ENCODE peak calls at places on chromosomes 6 and 20, in seven cellular contexts. B is right cardiac atrium, F is IMR-90, C is right lobe of liver, G is esophagus muscularis mucosa, M is right atrium auricular region, T is DND-41. V is an unnamed sample.

GRCh38 chr6:145055567-145055966 is 679.8 kb downstream of the EPM2A start:
- DNase-seq in B (no peak), F (no peak), C (no peak), G (no peak), M (no peak), T (no peak), V (no peak)

GRCh38 chr6:118708736-118709135 is 57.3 kb upstream of the CEP85L start:
- DNase-seq in B (no peak), F (peak; percentile 66), C (no peak), G (no peak), M (no peak), T (no peak), V (no peak)

GRCh38 chr6:70210462-70210861 is 92.4 kb downstream of the COL9A1 start:
- DNase-seq in B (no peak), F (no peak), C (no peak), G (no peak), M (no peak), T (no peak), V (no peak)

GRCh38 chr6:111614833-111615582 is 9.3 kb upstream of the TRAF3IP2 start:
- DNase-seq in B (no peak), F (no peak), C (no peak), G (no peak), M (no peak), T (no peak), V (no peak)

GRCh38 chr20:45069261-45069660 is 31.7 kb downstream of the KCNS1 start:
- DNase-seq in B (no peak), F (no peak), C (no peak), G (no peak), M (no peak), T (no peak), V (no peak)

GRCh38 chr6:47650553-47651432 is 47.6 kb upstream of the ADGRF4 start:
- DNase-seq in B (no peak), F (no peak), C (no peak), G (no peak), M (no peak), T (no peak), V (no peak)

GRCh38 chr20:19713851-19714716 is 44.0 kb upstream of the RIN2 start:
- DNase-seq in B (no peak), F (no peak), C (no peak), G (no peak), M (no peak), T (no peak), V (no peak)

GRCh38 chr6:76644231-76644630 is 571.8 kb upstream of the IMPG1 start:
- DNase-seq in B (no peak), F (no peak), C (no peak), G (no peak), M (no peak), T (no peak), V (no peak)

GRCh38 chr6:52390361-52390727 is 28.4 kb downstream of the PAQR8 start:
- DNase-seq in B (no peak), F (peak; percentile 73), C (no peak), G (no peak), M (no peak), T (peak; percentile 74), V (no peak)

GRCh38 chr20:63095718-63096654 is 89.2 kb upstream of the BHLHE23 start:
- DNase-seq in B (peak; percentile 4), F (no peak), C (peak; percentile 17), G (no peak), M (no peak), T (no peak), V (no peak)

GRCh38 chr6:36649721-36650484 is 28.6 kb upstream of the CDKN1A start:
- DNase-seq in B (no peak), F (no peak), C (no peak), G (no peak), M (no peak), T (no peak), V (no peak)

GRCh38 chr6:136952714-136953260 is 30.7 kb downstream of the SLC35D3 start:
- DNase-seq in B (no peak), F (no peak), C (no peak), G (no peak), M (no peak), T (peak; percentile 13), V (no peak)

GRCh38 chr6:64486952-64487351 is 851.4 kb downstream of the PHF3 start:
- DNase-seq in B (no peak), F (no peak), C (no peak), G (no peak), M (no peak), T (no peak), V (no peak)

GRCh38 chr6:71406871-71407860 is 118.6 kb downstream of the OGFRL1 start:
- DNase-seq in B (no peak), F (no peak), C (no peak), G (no peak), M (no peak), T (no peak), V (no peak)
- H3K4me1 ChIP-seq in B (peaks cover 8% of the 10 kb centered on the region), F (peaks cover 16% of the 10 kb centered on the region), C (peaks cover 22% of the 10 kb centered on the region), G (peaks cover 64% of the 10 kb centered on the region), M (no peaks in the 10 kb centered on the region), T (no peaks in the 10 kb centered on the region), V (no peaks in the 10 kb centered on the region)

GRCh38 chr6:21804941-21805610 is 211.5 kb downstream of the SOX4 start:
- DNase-seq in B (no peak), F (peak; percentile 55), C (no peak), G (no peak), M (no peak), T (no peak), V (no peak)

GRCh38 chr6:21811484-21811883 is 217.9 kb downstream of the SOX4 start:
- DNase-seq in B (no peak), F (no peak), C (no peak), G (no peak), M (no peak), T (no peak), V (no peak)

GRCh38 chr6:21808551-21809181 is 215.1 kb downstream of the SOX4 start:
- DNase-seq in B (peak; percentile 29), F (no peak), C (no peak), G (no peak), M (no peak), T (no peak), V (no peak)

GRCh38 chr6:21807299-21807698 is 213.7 kb downstream of the SOX4 start:
- DNase-seq in B (no peak), F (no peak), C (no peak), G (no peak), M (no peak), T (peak; percentile 18), V (no peak)

GRCh38 chr6:21808045-21808470 is 214.5 kb downstream of the SOX4 start:
- DNase-seq in B (peak; percentile 40), F (peak; percentile 78), C (no peak), G (no peak), M (peak; percentile 65), T (peak; percentile 50), V (no peak)
- H3K27ac ChIP-seq in B (peak overlapping the region; percentile 32), F (peak overlapping the region; percentile 57), C (no peak overlapping the region), G (peak overlapping the region; percentile 45), M (peak overlapping the region; percentile 57), T (peak overlapping the region; percentile 77), V (peak overlapping the region; percentile 63)

GRCh38 chr20:59154317-59155013 is 9.2 kb upstream of the ZNF831 start:
- DNase-seq in B (no peak), F (no peak), C (no peak), G (no peak), M (no peak), T (no peak), V (peak; percentile 81)

GRCh38 chr20:59159091-59159821 is 4.4 kb upstream of the ZNF831 start:
- DNase-seq in B (no peak), F (no peak), C (no peak), G (no peak), M (no peak), T (no peak), V (peak; percentile 72)

GRCh38 chr20:59158673-59159072 is 4.9 kb upstream of the ZNF831 start:
- DNase-seq in B (no peak), F (no peak), C (no peak), G (no peak), M (peak; percentile 18), T (no peak), V (peak; percentile 61)

GRCh38 chr20:59157961-59158541 is 5.6 kb upstream of the ZNF831 start:
- DNase-seq in B (no peak), F (no peak), C (no peak), G (no peak), M (peak; percentile 56), T (no peak), V (no peak)

GRCh38 chr20:59157064-59157463 is 6.6 kb upstream of the ZNF831 start:
- DNase-seq in B (no peak), F (no peak), C (no peak), G (no peak), M (no peak), T (no peak), V (no peak)
- H3K4me1 ChIP-seq in B (peaks cover 8% of the 10 kb centered on the region), F (no peaks in the 10 kb centered on the region), C (no peaks in the 10 kb centered on the region), G (peaks cover 5% of the 10 kb centered on the region), M (no peaks in the 10 kb centered on the region), T (no peaks in the 10 kb centered on the region), V (peaks cover 39% of the 10 kb centered on the region)

DNA sequence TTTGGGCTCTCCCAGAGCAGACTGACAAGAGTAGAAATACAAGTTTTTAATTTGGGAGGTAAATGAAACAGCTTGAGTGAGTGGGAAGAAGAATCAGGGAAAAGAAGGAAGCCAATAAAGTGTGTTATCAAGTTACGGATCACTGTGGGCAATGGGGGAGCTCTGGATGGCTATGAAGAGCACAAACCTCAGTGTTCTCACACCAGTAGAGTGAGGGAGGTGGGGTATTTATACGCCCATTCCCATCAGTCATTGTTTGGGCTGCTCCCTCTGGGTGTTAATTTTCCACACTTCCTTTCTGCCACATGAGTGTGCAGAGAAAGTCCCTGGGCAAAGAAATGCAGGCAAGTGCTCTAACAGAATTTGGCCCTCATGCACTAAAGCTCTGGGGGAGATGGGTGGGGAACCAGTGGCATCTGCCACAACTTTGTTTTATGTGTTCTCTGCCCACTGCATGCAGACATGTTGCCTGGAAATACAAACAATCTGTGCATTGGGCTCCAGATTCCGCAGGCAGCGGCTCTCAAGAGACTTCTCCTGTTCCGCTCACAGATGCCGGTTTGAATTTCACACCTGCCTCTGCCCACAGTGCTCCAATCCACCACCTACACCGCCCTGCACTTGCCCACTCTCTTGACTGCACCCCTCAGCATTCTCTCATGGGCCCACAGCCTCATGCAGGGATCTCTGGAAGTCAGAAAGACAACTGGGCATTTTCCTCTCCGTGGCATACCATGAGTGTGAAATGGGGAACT is 211.1 kb upstream of the RNF24 start:
- DNase-seq in B (no peak), F (no peak), C (no peak), G (no peak), M (no peak), T (no peak), V (no peak)
- H3K27ac ChIP-seq in B (peak overlapping the region; percentile 25), F (peak overlapping the region; percentile 10), C (no peak overlapping the region), G (no peak overlapping the region), M (peak overlapping the region; percentile 36), T (no peak overlapping the region), V (peak overlapping the region; percentile 19)

DNA sequence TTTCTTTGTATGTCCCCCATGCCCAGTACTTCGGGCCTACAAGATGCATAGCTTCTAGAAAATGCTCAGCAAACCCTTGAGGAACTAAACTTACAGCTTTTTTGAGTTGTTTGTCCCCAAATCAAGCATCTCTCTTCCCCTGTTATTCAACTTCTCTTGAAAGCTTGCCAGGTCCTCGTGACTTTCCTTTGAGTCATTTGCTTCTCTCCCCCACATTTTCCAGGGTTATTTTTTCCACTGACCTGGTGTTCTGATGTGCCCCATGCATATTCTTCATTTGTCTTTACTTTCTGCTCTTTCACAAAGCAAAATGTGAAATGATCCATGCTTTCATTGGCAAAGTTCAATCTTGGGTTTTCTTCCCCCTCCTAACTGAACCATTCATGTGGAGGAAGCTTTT is 204.8 kb downstream of the TFAP2A start:
- DNase-seq in B (no peak), F (no peak), C (no peak), G (no peak), M (no peak), T (no peak), V (no peak)
- H3K4me1 ChIP-seq in B (no peaks in the 10 kb centered on the region), F (no peaks in the 10 kb centered on the region), C (no peaks in the 10 kb centered on the region), G (no peaks in the 10 kb centered on the region), M (no peaks in the 10 kb centered on the region), T (no peaks in the 10 kb centered on the region), V (peaks cover 8% of the 10 kb centered on the region)

GRCh38 chr6:3419624-3420272 is 37.1 kb downstream of the SLC22A23 start:
- DNase-seq in B (no peak), F (peak; percentile 76), C (no peak), G (no peak), M (no peak), T (no peak), V (no peak)
- H3K27ac ChIP-seq in B (no peak overlapping the region), F (no peak overlapping the region), C (no peak overlapping the region), G (no peak overlapping the region), M (no peak overlapping the region), T (no peak overlapping the region), V (no peak overlapping the region)